ENCODE peak calls at places on chromosomes 12 and 14, in ten cellular contexts. One of them, this sample, is unnamed.

GRCh38 chr12:74449872-74450271 is 87.8 kb upstream of the ATXN7L3B start:
- DNase-seq in psoas muscle: no peak
- DNase-seq in IMR-90: peak
- DNase-seq in lower lobe of right lung: no peak
- DNase-seq in astrocyte: peak
- DNase-seq in neural progenitor cell: no peak
- DNase-seq in sigmoid colon: no peak
- DNase-seq in ascending aorta: no peak
- DNase-seq in A549: no peak
- DNase-seq in heart right ventricle: no peak
- DNase-seq in this sample: no peak

GRCh38 chr12:7396418-7396817 is 47.5 kb downstream of the CD163L1 start:
- DNase-seq in heart right ventricle: no peak
- DNase-seq in psoas muscle: no peak
- DNase-seq in sigmoid colon: no peak
- DNase-seq in astrocyte: no peak
- DNase-seq in IMR-90: no peak
- DNase-seq in ascending aorta: no peak
- DNase-seq in lower lobe of right lung: no peak
- DNase-seq in neural progenitor cell: no peak
- DNase-seq in A549: no peak
- DNase-seq in this sample: no peak

GRCh38 chr12:6074394-6074793 is 50.1 kb downstream of the VWF start:
- DNase-seq in neural progenitor cell: no peak
- DNase-seq in heart right ventricle: no peak
- DNase-seq in lower lobe of right lung: no peak
- DNase-seq in psoas muscle: no peak
- DNase-seq in sigmoid colon: no peak
- DNase-seq in astrocyte: no peak
- DNase-seq in A549: no peak
- DNase-seq in ascending aorta: no peak
- DNase-seq in IMR-90: no peak
- DNase-seq in this sample: no peak

GRCh38 chr12:6912164-6912956 is 2.0 kb upstream of the ENO2 start:
- DNase-seq in heart right ventricle: no peak
- DNase-seq in astrocyte: no peak
- DNase-seq in ascending aorta: no peak
- DNase-seq in A549: no peak
- DNase-seq in IMR-90: no peak
- DNase-seq in neural progenitor cell: no peak
- DNase-seq in sigmoid colon: no peak
- DNase-seq in psoas muscle: no peak
- DNase-seq in lower lobe of right lung: peak
- DNase-seq in this sample: no peak

GRCh38 chr14:33030406-33030805 is 91.7 kb downstream of the NPAS3 start:
- DNase-seq in psoas muscle: no peak
- DNase-seq in ascending aorta: no peak
- DNase-seq in astrocyte: no peak
- DNase-seq in heart right ventricle: no peak
- DNase-seq in IMR-90: no peak
- DNase-seq in lower lobe of right lung: no peak
- DNase-seq in neural progenitor cell: no peak
- DNase-seq in A549: no peak
- DNase-seq in sigmoid colon: no peak
- DNase-seq in this sample: no peak

GRCh38 chr12:91383106-91383505 is 200.5 kb upstream of the DCN start:
- DNase-seq in ascending aorta: no peak
- DNase-seq in lower lobe of right lung: no peak
- DNase-seq in A549: no peak
- DNase-seq in astrocyte: no peak
- DNase-seq in IMR-90: peak
- DNase-seq in neural progenitor cell: no peak
- DNase-seq in psoas muscle: no peak
- DNase-seq in sigmoid colon: no peak
- DNase-seq in heart right ventricle: no peak
- DNase-seq in this sample: no peak

GRCh38 chr14:96117101-96117897 is 78.1 kb downstream of the C14orf132 start:
- DNase-seq in A549: no peak
- DNase-seq in ascending aorta: no peak
- DNase-seq in IMR-90: peak
- DNase-seq in neural progenitor cell: no peak
- DNase-seq in lower lobe of right lung: no peak
- DNase-seq in astrocyte: peak
- DNase-seq in psoas muscle: no peak
- DNase-seq in sigmoid colon: no peak
- DNase-seq in heart right ventricle: no peak
- DNase-seq in this sample: no peak

GRCh38 chr14:77186911-77187648 is 5.5 kb downstream of the TMEM63C start:
- DNase-seq in psoas muscle: peak
- DNase-seq in neural progenitor cell: peak
- DNase-seq in IMR-90: peak
- DNase-seq in lower lobe of right lung: no peak
- DNase-seq in A549: peak
- DNase-seq in heart right ventricle: no peak
- DNase-seq in sigmoid colon: peak
- DNase-seq in ascending aorta: no peak
- DNase-seq in astrocyte: peak
- DNase-seq in this sample: peak

GRCh38 chr12:7304456-7304855 is 584 bp downstream of the ACSM4 start:
- DNase-seq in IMR-90: no peak
- DNase-seq in sigmoid colon: no peak
- DNase-seq in astrocyte: no peak
- DNase-seq in psoas muscle: no peak
- DNase-seq in neural progenitor cell: no peak
- DNase-seq in heart right ventricle: no peak
- DNase-seq in lower lobe of right lung: no peak
- DNase-seq in ascending aorta: no peak
- DNase-seq in A549: no peak
- DNase-seq in this sample: no peak

GRCh38 chr14:23056956-23057756 is at the start of gene CDH24:
- DNase-seq in ascending aorta: no peak
- DNase-seq in sigmoid colon: peak
- DNase-seq in lower lobe of right lung: peak
- DNase-seq in psoas muscle: peak
- DNase-seq in astrocyte: peak
- DNase-seq in A549: peak
- DNase-seq in neural progenitor cell: peak
- DNase-seq in IMR-90: peak
- DNase-seq in heart right ventricle: peak
- DNase-seq in this sample: peak

GRCh38 chr14:59964251-59965007 is 44.5 kb downstream of the LRRC9 start:
- DNase-seq in astrocyte: peak
- DNase-seq in heart right ventricle: no peak
- DNase-seq in psoas muscle: no peak
- DNase-seq in ascending aorta: no peak
- DNase-seq in IMR-90: peak
- DNase-seq in sigmoid colon: no peak
- DNase-seq in lower lobe of right lung: no peak
- DNase-seq in A549: no peak
- DNase-seq in neural progenitor cell: no peak
- DNase-seq in this sample: no peak

DNA sequence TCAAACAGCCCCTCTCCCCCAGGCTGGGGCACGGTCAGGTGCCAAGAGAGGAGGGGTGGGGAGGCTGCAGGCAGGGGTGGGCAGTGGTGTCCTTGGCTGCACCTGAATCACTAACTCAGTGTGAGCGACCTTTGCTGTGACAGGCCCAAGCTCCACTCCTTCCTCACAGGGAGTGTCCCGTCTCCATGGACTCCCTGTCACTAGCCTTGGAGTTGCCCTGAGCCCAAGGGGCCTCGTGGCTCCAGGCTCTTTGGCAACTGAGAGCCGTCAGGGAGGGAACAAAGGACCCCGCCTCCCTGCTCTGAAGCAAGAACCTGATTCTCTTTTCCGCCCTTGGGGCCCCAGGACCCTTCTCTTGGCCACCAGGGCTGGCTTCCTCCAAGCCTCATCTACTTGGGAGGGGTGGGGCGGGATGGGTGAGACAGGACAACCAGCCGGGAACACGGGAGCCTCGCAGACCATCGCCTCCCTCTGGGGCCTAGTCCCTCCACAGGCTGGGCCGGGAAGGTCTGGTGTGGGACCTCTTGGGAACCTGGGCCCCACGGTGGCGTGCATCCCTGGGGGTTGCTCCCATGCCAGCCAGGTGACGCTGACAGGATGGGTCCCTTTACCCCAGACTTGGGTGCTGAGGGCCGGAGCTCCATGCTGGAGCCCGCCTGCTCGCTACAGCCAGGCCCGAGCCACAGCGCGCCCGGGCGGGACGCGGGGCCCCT is 935 bp upstream of the ADSS1 start:
- DNase-seq in sigmoid colon: no peak
- DNase-seq in A549: peak
- DNase-seq in IMR-90: no peak
- DNase-seq in lower lobe of right lung: no peak
- DNase-seq in astrocyte: no peak
- DNase-seq in heart right ventricle: no peak
- DNase-seq in psoas muscle: no peak
- DNase-seq in ascending aorta: no peak
- DNase-seq in neural progenitor cell: no peak
- DNase-seq in this sample: no peak
- H3K27ac ChIP-seq in sigmoid colon: no peak
- H3K27ac ChIP-seq in A549: peak
- H3K27ac ChIP-seq in IMR-90: no peak
- H3K27ac ChIP-seq in lower lobe of right lung: peak
- H3K27ac ChIP-seq in astrocyte: no peak
- H3K27ac ChIP-seq in heart right ventricle: peak
- H3K27ac ChIP-seq in psoas muscle: peak
- H3K27ac ChIP-seq in ascending aorta: peak
- H3K27ac ChIP-seq in neural progenitor cell: no peak
- H3K27ac ChIP-seq in this sample: no peak

GRCh38 chr14:55221968-55222367 is 30.6 kb upstream of the DLGAP5 start:
- DNase-seq in heart right ventricle: no peak
- DNase-seq in sigmoid colon: no peak
- DNase-seq in ascending aorta: no peak
- DNase-seq in astrocyte: no peak
- DNase-seq in lower lobe of right lung: no peak
- DNase-seq in A549: no peak
- DNase-seq in psoas muscle: no peak
- DNase-seq in IMR-90: no peak
- DNase-seq in neural progenitor cell: no peak
- DNase-seq in this sample: no peak
- TF ChIP-seq CTCF in heart right ventricle: no peak
- TF ChIP-seq CTCF in sigmoid colon: no peak
- TF ChIP-seq CTCF in ascending aorta: no peak
- TF ChIP-seq CTCF in astrocyte: no peak
- TF ChIP-seq CTCF in lower lobe of right lung: no peak
- TF ChIP-seq CTCF in A549: no peak
- TF ChIP-seq CTCF in psoas muscle: no peak
- TF ChIP-seq CTCF in IMR-90: no peak
- TF ChIP-seq CTCF in neural progenitor cell: no peak
- TF ChIP-seq CTCF in this sample: no peak

GRCh38 chr14:52068741-52069616 is at the start of gene NID2:
- DNase-seq in sigmoid colon: peak
- DNase-seq in astrocyte: peak
- DNase-seq in psoas muscle: peak
- DNase-seq in IMR-90: peak
- DNase-seq in ascending aorta: no peak
- DNase-seq in heart right ventricle: peak
- DNase-seq in A549: peak
- DNase-seq in lower lobe of right lung: peak
- DNase-seq in neural progenitor cell: peak
- DNase-seq in this sample: peak
- H3K4me3 ChIP-seq in sigmoid colon: peak
- H3K4me3 ChIP-seq in astrocyte: peak
- H3K4me3 ChIP-seq in psoas muscle: peak
- H3K4me3 ChIP-seq in IMR-90: peak
- H3K4me3 ChIP-seq in ascending aorta: peak
- H3K4me3 ChIP-seq in heart right ventricle: peak
- H3K4me3 ChIP-seq in A549: peak
- H3K4me3 ChIP-seq in lower lobe of right lung: peak
- H3K4me3 ChIP-seq in neural progenitor cell: peak
- H3K4me3 ChIP-seq in this sample: peak

GRCh38 chr12:2344892-2345291 is 292.1 kb downstream of the CACNA1C start:
- DNase-seq in sigmoid colon: no peak
- DNase-seq in IMR-90: no peak
- DNase-seq in A549: no peak
- DNase-seq in lower lobe of right lung: no peak
- DNase-seq in neural progenitor cell: no peak
- DNase-seq in astrocyte: no peak
- DNase-seq in ascending aorta: no peak
- DNase-seq in heart right ventricle: no peak
- DNase-seq in psoas muscle: no peak
- DNase-seq in this sample: no peak
- H3K27ac ChIP-seq in sigmoid colon: peak
- H3K27ac ChIP-seq in IMR-90: no peak
- H3K27ac ChIP-seq in A549: no peak
- H3K27ac ChIP-seq in lower lobe of right lung: no peak
- H3K27ac ChIP-seq in neural progenitor cell: no peak
- H3K27ac ChIP-seq in astrocyte: no peak
- H3K27ac ChIP-seq in ascending aorta: peak
- H3K27ac ChIP-seq in heart right ventricle: no peak
- H3K27ac ChIP-seq in psoas muscle: no peak
- H3K27ac ChIP-seq in this sample: no peak

DNA sequence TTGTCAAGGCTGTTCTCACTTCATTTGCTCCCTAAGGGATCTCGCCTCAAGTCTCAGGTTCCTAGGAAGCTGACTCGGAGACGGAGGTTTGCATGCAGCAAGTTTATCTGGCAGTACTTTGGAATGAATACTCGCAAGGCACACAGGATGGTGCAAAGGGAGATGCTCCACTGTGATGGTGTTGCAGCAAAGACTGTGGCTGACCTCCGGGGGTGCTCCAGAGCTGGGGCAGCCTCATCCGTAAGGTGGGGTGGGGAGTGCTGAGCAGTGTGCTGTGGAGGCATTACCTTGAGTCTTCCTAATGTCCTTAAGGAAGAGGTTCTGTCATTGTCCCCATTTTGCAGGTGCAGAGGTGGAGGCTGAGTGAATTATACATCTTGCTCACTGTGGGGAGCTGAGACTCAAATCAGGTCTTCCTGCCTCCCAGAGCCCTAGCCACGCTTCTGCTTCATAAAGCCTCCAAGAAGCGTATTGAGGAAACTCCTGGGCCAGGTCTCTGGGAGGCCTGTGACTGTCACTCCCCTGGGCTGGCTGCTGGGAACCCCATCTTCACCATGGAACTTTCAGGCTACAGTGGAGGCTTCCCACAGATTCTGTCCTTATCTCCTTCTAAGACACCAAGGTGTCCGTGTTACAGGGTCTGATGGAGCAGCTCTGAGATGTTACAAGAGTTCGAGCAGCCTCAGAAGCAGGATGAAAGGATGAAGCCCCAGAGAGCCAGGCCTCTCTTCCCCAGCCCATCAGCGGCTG is 39.5 kb downstream of the GALNT16 start:
- DNase-seq in IMR-90: no peak
- DNase-seq in A549: no peak
- DNase-seq in psoas muscle: no peak
- DNase-seq in neural progenitor cell: peak
- DNase-seq in ascending aorta: no peak
- DNase-seq in astrocyte: no peak
- DNase-seq in sigmoid colon: no peak
- DNase-seq in heart right ventricle: no peak
- DNase-seq in lower lobe of right lung: no peak
- DNase-seq in this sample: no peak
- TF ChIP-seq CTCF in IMR-90: peak
- TF ChIP-seq CTCF in A549: no peak
- TF ChIP-seq CTCF in psoas muscle: no peak
- TF ChIP-seq CTCF in neural progenitor cell: peak
- TF ChIP-seq CTCF in ascending aorta: no peak
- TF ChIP-seq CTCF in astrocyte: no peak
- TF ChIP-seq CTCF in sigmoid colon: no peak
- TF ChIP-seq CTCF in heart right ventricle: peak
- TF ChIP-seq CTCF in lower lobe of right lung: no peak
- TF ChIP-seq CTCF in this sample: no peak

This sample was measured in body of pancreas.